ENCODE peak calls at places on chromosomes 11 and 22, in six cellular contexts. F is GM19239, T is A549, G is cardiac fibroblast, X is glutamatergic neuron, N is lung. H is an unnamed sample.

GRCh38 chr22:19641254-19641982 is 72.9 kb upstream of the SEPTIN5 start:
- DNase-seq in F (no peak), T (peak; percentile 36), G (no peak), X (peak; percentile 70), N (no peak), H (no peak)

GRCh38 chr11:62217191-62217748 is 8.8 kb downstream of the SCGB2A1 start:
- DNase-seq in F (no peak), T (no peak), G (peak; percentile 28), X (no peak), N (no peak), H (no peak)

GRCh38 chr11:107916671-107917241 is 11.5 kb upstream of the RAB39A start:
- DNase-seq in F (peak; percentile 40), T (no peak), G (peak; percentile 13), X (peak; percentile 69), N (no peak), H (peak; percentile 38)

GRCh38 chr11:123122341-123122740 is 60.4 kb upstream of the HSPA8 start:
- DNase-seq in F (no peak), T (no peak), G (peak; percentile 82), X (no peak), N (peak; percentile 46), H (no peak)

GRCh38 chr11:64164392-64165312 is 1.3 kb downstream of the MACROD1 start:
- DNase-seq in F (no peak), T (no peak), G (no peak), X (no peak), N (no peak), H (no peak)

GRCh38 chr22:37019309-37020191 is at the start of the genes MPST and TST:
- DNase-seq in F (peak; percentile 96), T (no peak), G (peak; percentile 77), X (peak; percentile 78), N (peak; percentile 81), H (peak; percentile 85)

GRCh38 chr11:77542296-77542695 is 47.5 kb upstream of the AQP11 start:
- DNase-seq in F (no peak), T (no peak), G (peak; percentile 10), X (no peak), N (no peak), H (no peak)

GRCh38 chr22:49142281-49142680 is 685.4 kb downstream of the BRD1 start:
- DNase-seq in F (no peak), T (no peak), G (no peak), X (no peak), N (no peak), H (no peak)

GRCh38 chr11:119615003-119615878 is 113.8 kb downstream of the NECTIN1 start:
- DNase-seq in F (peak; percentile 65), T (peak; percentile 65), G (peak; percentile 75), X (no peak), N (no peak), H (no peak)

GRCh38 chr11:100759856-100760255 is 72.8 kb downstream of the ARHGAP42 start:
- DNase-seq in F (no peak), T (no peak), G (no peak), X (no peak), N (no peak), H (peak; percentile 18)

GRCh38 chr22:39294571-39295468 is 24.6 kb downstream of the RPL3 start:
- DNase-seq in F (no peak), T (no peak), G (no peak), X (no peak), N (no peak), H (no peak)

GRCh38 chr11:2298795-2299747 is 2.6 kb downstream of the C11orf21 start:
- DNase-seq in F (no peak), T (peak; percentile 57), G (peak; percentile 23), X (peak; percentile 35), N (peak; percentile 29), H (peak; percentile 65)

GRCh38 chr22:47071078-47071811 is 308.8 kb downstream of the TBC1D22A start:
- DNase-seq in F (no peak), T (no peak), G (no peak), X (no peak), N (no peak), H (no peak)

GRCh38 chr22:32353840-32354239 is 3.8 kb upstream of the RFPL3 start:
- DNase-seq in F (no peak), T (no peak), G (no peak), X (no peak), N (no peak), H (no peak)

GRCh38 chr22:28882878-28883656 is at the start of gene ZNRF3:
- DNase-seq in F (peak; percentile 82), T (peak; percentile 65), G (peak; percentile 97), X (peak; percentile 94), N (peak; percentile 91), H (peak; percentile 86)

GRCh38 chr22:20133930-20134549 is 2.4 kb downstream of the ZDHHC8 start:
- DNase-seq in F (no peak), T (no peak), G (no peak), X (no peak), N (no peak), H (no peak)

GRCh38 chr22:30275625-30276024 is 9.0 kb upstream of the OSM start:
- DNase-seq in F (no peak), T (no peak), G (no peak), X (no peak), N (no peak), H (no peak)

GRCh38 chr22:43510226-43511070 is 98.6 kb downstream of the MPPED1 start:
- DNase-seq in F (no peak), T (no peak), G (no peak), X (no peak), N (no peak), H (no peak)

GRCh38 chr22:25373961-25374360 is 154.5 kb downstream of the CRYBB2 start:
- DNase-seq in F (no peak), T (no peak), G (no peak), X (no peak), N (no peak), H (no peak)

GRCh38 chr11:68408512-68408911 is 52.0 kb upstream of the PPP6R3 start:
- DNase-seq in F (no peak), T (no peak), G (no peak), X (no peak), N (no peak), H (no peak)

GRCh38 chr11:78927511-78927910 is 352.8 kb upstream of the NARS2 start:
- DNase-seq in F (no peak), T (no peak), G (no peak), X (no peak), N (no peak), H (no peak)

GRCh38 chr22:27602390-27602789 is 199.2 kb downstream of the MN1 start:
- DNase-seq in F (no peak), T (no peak), G (no peak), X (peak; percentile 10), N (no peak), H (no peak)